ENCODE peak calls at places on chromosomes 4 and X, in eight cellular contexts. One of them, this sample, is unnamed.

GRCh38 chr4:25908491-25908901 is 5.5 kb upstream of the SMIM20 start:
- DNase-seq in naive thymus-derived CD4-positive, alpha-beta T cell: no peak
- DNase-seq in left colon: no peak
- DNase-seq in Panc1: peak
- DNase-seq in GM19239: no peak
- DNase-seq in retina: no peak
- DNase-seq in T-helper 9 cell: no peak
- DNase-seq in naive thymus-derived CD8-positive, alpha-beta T cell: no peak
- DNase-seq in this sample: no peak

GRCh38 chr4:183142566-183143545 is 43.8 kb downstream of the WWC2 start:
- DNase-seq in T-helper 9 cell: no peak
- DNase-seq in naive thymus-derived CD8-positive, alpha-beta T cell: no peak
- DNase-seq in GM19239: no peak
- DNase-seq in left colon: peak
- DNase-seq in Panc1: no peak
- DNase-seq in retina: peak
- DNase-seq in naive thymus-derived CD4-positive, alpha-beta T cell: no peak
- DNase-seq in this sample: no peak

GRCh38 chr4:45350438-45350837 is 624.1 kb upstream of the GNPDA2 start:
- DNase-seq in naive thymus-derived CD8-positive, alpha-beta T cell: no peak
- DNase-seq in T-helper 9 cell: no peak
- DNase-seq in retina: peak
- DNase-seq in Panc1: no peak
- DNase-seq in left colon: no peak
- DNase-seq in naive thymus-derived CD4-positive, alpha-beta T cell: no peak
- DNase-seq in GM19239: no peak
- DNase-seq in this sample: no peak

GRCh38 chr4:40283968-40284367 is 51.2 kb upstream of the CHRNA9 start:
- DNase-seq in naive thymus-derived CD4-positive, alpha-beta T cell: peak
- DNase-seq in left colon: no peak
- DNase-seq in T-helper 9 cell: peak
- DNase-seq in GM19239: no peak
- DNase-seq in naive thymus-derived CD8-positive, alpha-beta T cell: peak
- DNase-seq in retina: no peak
- DNase-seq in Panc1: no peak
- DNase-seq in this sample: no peak

GRCh38 chr4:4860803-4861591 is 1.5 kb downstream of the MSX1 start:
- DNase-seq in left colon: no peak
- DNase-seq in retina: peak
- DNase-seq in T-helper 9 cell: no peak
- DNase-seq in naive thymus-derived CD4-positive, alpha-beta T cell: no peak
- DNase-seq in naive thymus-derived CD8-positive, alpha-beta T cell: no peak
- DNase-seq in GM19239: no peak
- DNase-seq in Panc1: no peak
- DNase-seq in this sample: no peak

GRCh38 chrX:10120828-10121227 is 35.9 kb upstream of the CLCN4 start:
- DNase-seq in T-helper 9 cell: no peak
- DNase-seq in Panc1: no peak
- DNase-seq in retina: no peak
- DNase-seq in left colon: no peak
- DNase-seq in naive thymus-derived CD8-positive, alpha-beta T cell: no peak
- DNase-seq in GM19239: no peak
- DNase-seq in naive thymus-derived CD4-positive, alpha-beta T cell: no peak
- DNase-seq in this sample: no peak

GRCh38 chrX:65668362-65669310 is 1.2 kb downstream of the MSN start:
- DNase-seq in left colon: peak
- DNase-seq in naive thymus-derived CD4-positive, alpha-beta T cell: peak
- DNase-seq in T-helper 9 cell: peak
- DNase-seq in GM19239: no peak
- DNase-seq in naive thymus-derived CD8-positive, alpha-beta T cell: peak
- DNase-seq in Panc1: no peak
- DNase-seq in retina: peak
- DNase-seq in this sample: peak

GRCh38 chrX:9341305-9342201 is 123.3 kb upstream of the TBL1X start:
- DNase-seq in GM19239: no peak
- DNase-seq in T-helper 9 cell: peak
- DNase-seq in naive thymus-derived CD8-positive, alpha-beta T cell: peak
- DNase-seq in retina: peak
- DNase-seq in naive thymus-derived CD4-positive, alpha-beta T cell: peak
- DNase-seq in left colon: peak
- DNase-seq in Panc1: no peak
- DNase-seq in this sample: peak

GRCh38 chr4:4333265-4333706 is 43.2 kb downstream of the ZBTB49 start:
- DNase-seq in naive thymus-derived CD4-positive, alpha-beta T cell: no peak
- DNase-seq in T-helper 9 cell: no peak
- DNase-seq in Panc1: no peak
- DNase-seq in left colon: no peak
- DNase-seq in GM19239: no peak
- DNase-seq in naive thymus-derived CD8-positive, alpha-beta T cell: no peak
- DNase-seq in retina: no peak
- DNase-seq in this sample: no peak

GRCh38 chrX:54413753-54414152 is 26.5 kb upstream of the TSR2 start:
- DNase-seq in Panc1: no peak
- DNase-seq in GM19239: no peak
- DNase-seq in T-helper 9 cell: no peak
- DNase-seq in left colon: no peak
- DNase-seq in naive thymus-derived CD8-positive, alpha-beta T cell: no peak
- DNase-seq in naive thymus-derived CD4-positive, alpha-beta T cell: no peak
- DNase-seq in retina: no peak
- DNase-seq in this sample: no peak

GRCh38 chrX:46770006-46770816 is 11.3 kb upstream of the SLC9A7 start:
- DNase-seq in Panc1: no peak
- DNase-seq in retina: no peak
- DNase-seq in naive thymus-derived CD8-positive, alpha-beta T cell: no peak
- DNase-seq in left colon: no peak
- DNase-seq in GM19239: no peak
- DNase-seq in naive thymus-derived CD4-positive, alpha-beta T cell: no peak
- DNase-seq in T-helper 9 cell: no peak
- DNase-seq in this sample: no peak

GRCh38 chr4:136935305-136935704 is 597.0 kb downstream of the PCDH18 start:
- DNase-seq in T-helper 9 cell: no peak
- DNase-seq in naive thymus-derived CD4-positive, alpha-beta T cell: no peak
- DNase-seq in naive thymus-derived CD8-positive, alpha-beta T cell: no peak
- DNase-seq in Panc1: no peak
- DNase-seq in GM19239: no peak
- DNase-seq in left colon: no peak
- DNase-seq in retina: no peak
- DNase-seq in this sample: no peak

GRCh38 chr4:37970702-37971101 is 10.5 kb downstream of the PTTG2 start:
- DNase-seq in naive thymus-derived CD4-positive, alpha-beta T cell: peak
- DNase-seq in Panc1: no peak
- DNase-seq in left colon: peak
- DNase-seq in retina: no peak
- DNase-seq in GM19239: no peak
- DNase-seq in naive thymus-derived CD8-positive, alpha-beta T cell: peak
- DNase-seq in T-helper 9 cell: peak
- DNase-seq in this sample: peak

GRCh38 chr4:183164963-183165362 is 65.9 kb downstream of the WWC2 start:
- DNase-seq in naive thymus-derived CD4-positive, alpha-beta T cell: no peak
- DNase-seq in T-helper 9 cell: no peak
- DNase-seq in retina: no peak
- DNase-seq in naive thymus-derived CD8-positive, alpha-beta T cell: no peak
- DNase-seq in Panc1: no peak
- DNase-seq in left colon: no peak
- DNase-seq in GM19239: no peak
- DNase-seq in this sample: no peak

GRCh38 chr4:145815027-145815612 is 123.5 kb downstream of the ZNF827 start:
- DNase-seq in naive thymus-derived CD4-positive, alpha-beta T cell: no peak
- DNase-seq in retina: no peak
- DNase-seq in T-helper 9 cell: no peak
- DNase-seq in naive thymus-derived CD8-positive, alpha-beta T cell: no peak
- DNase-seq in Panc1: no peak
- DNase-seq in GM19239: no peak
- DNase-seq in left colon: no peak
- DNase-seq in this sample: no peak

GRCh38 chrX:5681159-5681558 is 547.5 kb downstream of the NLGN4X start:
- DNase-seq in Panc1: no peak
- DNase-seq in naive thymus-derived CD4-positive, alpha-beta T cell: no peak
- DNase-seq in GM19239: peak
- DNase-seq in naive thymus-derived CD8-positive, alpha-beta T cell: no peak
- DNase-seq in retina: no peak
- DNase-seq in left colon: no peak
- DNase-seq in T-helper 9 cell: no peak
- DNase-seq in this sample: no peak

GRCh38 chr4:88765729-88766128 is 68.1 kb upstream of the NAP1L5 start:
- DNase-seq in Panc1: no peak
- DNase-seq in left colon: no peak
- DNase-seq in T-helper 9 cell: no peak
- DNase-seq in naive thymus-derived CD8-positive, alpha-beta T cell: no peak
- DNase-seq in GM19239: no peak
- DNase-seq in naive thymus-derived CD4-positive, alpha-beta T cell: no peak
- DNase-seq in retina: no peak
- DNase-seq in this sample: no peak

GRCh38 chrX:150216716-150217115 is 146.4 kb upstream of the MAMLD1 start:
- DNase-seq in left colon: no peak
- DNase-seq in naive thymus-derived CD8-positive, alpha-beta T cell: no peak
- DNase-seq in GM19239: no peak
- DNase-seq in naive thymus-derived CD4-positive, alpha-beta T cell: no peak
- DNase-seq in retina: no peak
- DNase-seq in T-helper 9 cell: no peak
- DNase-seq in Panc1: no peak
- DNase-seq in this sample: no peak

GRCh38 chr4:68180858-68181531 is 51.3 kb upstream of the TMPRSS11F start:
- DNase-seq in naive thymus-derived CD4-positive, alpha-beta T cell: no peak
- DNase-seq in retina: no peak
- DNase-seq in GM19239: no peak
- DNase-seq in Panc1: no peak
- DNase-seq in naive thymus-derived CD8-positive, alpha-beta T cell: no peak
- DNase-seq in left colon: no peak
- DNase-seq in T-helper 9 cell: no peak
- DNase-seq in this sample: no peak

GRCh38 chr4:137509855-137510282 is 22.4 kb downstream of the PCDH18 start:
- DNase-seq in Panc1: no peak
- DNase-seq in left colon: no peak
- DNase-seq in GM19239: no peak
- DNase-seq in retina: no peak
- DNase-seq in T-helper 9 cell: no peak
- DNase-seq in naive thymus-derived CD4-positive, alpha-beta T cell: no peak
- DNase-seq in naive thymus-derived CD8-positive, alpha-beta T cell: no peak
- DNase-seq in this sample: no peak

GRCh38 chrX:33336783-33337182 is 125.4 kb upstream of the DMD start:
- DNase-seq in Panc1: no peak
- DNase-seq in naive thymus-derived CD8-positive, alpha-beta T cell: no peak
- DNase-seq in T-helper 9 cell: no peak
- DNase-seq in left colon: no peak
- DNase-seq in retina: no peak
- DNase-seq in GM19239: no peak
- DNase-seq in naive thymus-derived CD4-positive, alpha-beta T cell: no peak
- DNase-seq in this sample: no peak

GRCh38 chr4:128285085-128286023 is 2.3 kb downstream of the PGRMC2 start:
- DNase-seq in naive thymus-derived CD4-positive, alpha-beta T cell: no peak
- DNase-seq in T-helper 9 cell: no peak
- DNase-seq in retina: no peak
- DNase-seq in naive thymus-derived CD8-positive, alpha-beta T cell: no peak
- DNase-seq in GM19239: no peak
- DNase-seq in left colon: peak
- DNase-seq in Panc1: no peak
- DNase-seq in this sample: no peak

GRCh38 chr4:142236268-142236667 is 599.9 kb downstream of the IL15 start:
- DNase-seq in retina: no peak
- DNase-seq in left colon: no peak
- DNase-seq in GM19239: no peak
- DNase-seq in naive thymus-derived CD8-positive, alpha-beta T cell: no peak
- DNase-seq in Panc1: no peak
- DNase-seq in naive thymus-derived CD4-positive, alpha-beta T cell: no peak
- DNase-seq in T-helper 9 cell: no peak
- DNase-seq in this sample: no peak

GRCh38 chr4:108337923-108338322 is 169.2 kb upstream of the LEF1 start:
- DNase-seq in GM19239: no peak
- DNase-seq in naive thymus-derived CD4-positive, alpha-beta T cell: no peak
- DNase-seq in T-helper 9 cell: no peak
- DNase-seq in left colon: no peak
- DNase-seq in naive thymus-derived CD8-positive, alpha-beta T cell: no peak
- DNase-seq in Panc1: no peak
- DNase-seq in retina: no peak
- DNase-seq in this sample: no peak

GRCh38 chr4:61204353-61204752 is 4.2 kb downstream of the ADGRL3 start:
- DNase-seq in Panc1: no peak
- DNase-seq in naive thymus-derived CD4-positive, alpha-beta T cell: no peak
- DNase-seq in GM19239: no peak
- DNase-seq in naive thymus-derived CD8-positive, alpha-beta T cell: no peak
- DNase-seq in T-helper 9 cell: no peak
- DNase-seq in left colon: no peak
- DNase-seq in retina: no peak
- DNase-seq in this sample: no peak

GRCh38 chr4:122099896-122100295 is 52.2 kb upstream of the BLTP1 start:
- DNase-seq in retina: no peak
- DNase-seq in T-helper 9 cell: no peak
- DNase-seq in Panc1: no peak
- DNase-seq in naive thymus-derived CD4-positive, alpha-beta T cell: no peak
- DNase-seq in GM19239: no peak
- DNase-seq in left colon: no peak
- DNase-seq in naive thymus-derived CD8-positive, alpha-beta T cell: no peak
- DNase-seq in this sample: no peak

GRCh38 chr4:173145111-173145510 is 23.5 kb upstream of the GALNT7 start:
- DNase-seq in GM19239: no peak
- DNase-seq in retina: no peak
- DNase-seq in naive thymus-derived CD4-positive, alpha-beta T cell: no peak
- DNase-seq in T-helper 9 cell: no peak
- DNase-seq in left colon: no peak
- DNase-seq in Panc1: no peak
- DNase-seq in naive thymus-derived CD8-positive, alpha-beta T cell: no peak
- DNase-seq in this sample: no peak

This sample was measured in immature natural killer cell.